ENCODE peak calls at places on chromosome 9, in four cellular contexts. F is fibroblast of mammary gland, B is left ventricle myocardium inferior, G is psoas muscle. M is an unnamed sample.

GRCh38 chr9:75422939-75423522 is 334.7 kb downstream of the OSTF1 start:
- DNase-seq in F (no peak), B (no peak), G (no peak), M (no peak)

GRCh38 chr9:118058227-118058626 is 354.0 kb downstream of the TLR4 start:
- DNase-seq in F (no peak), B (no peak), G (no peak), M (no peak)

GRCh38 chr9:119318371-119318770 is 50.9 kb downstream of the BRINP1 start:
- DNase-seq in F (no peak), B (no peak), G (no peak), M (no peak)

GRCh38 chr9:31272456-31273295 is 1111.8 kb upstream of the ACO1 start:
- DNase-seq in F (no peak), B (no peak), G (no peak), M (peak; percentile 44)

GRCh38 chr9:8304720-8305119 is 505.1 kb upstream of the DMAC1 start:
- DNase-seq in F (no peak), B (no peak), G (no peak), M (no peak)

GRCh38 chr9:79012561-79012960 is 559.2 kb upstream of the TLE4 start:
- DNase-seq in F (peak; percentile 68), B (no peak), G (no peak), M (no peak)

GRCh38 chr9:77402286-77402685 is 225.0 kb downstream of the VPS13A start:
- DNase-seq in F (peak; percentile 49), B (no peak), G (no peak), M (no peak)

GRCh38 chr9:19885608-19886007 is 96.8 kb upstream of the SLC24A2 start:
- DNase-seq in F (no peak), B (no peak), G (no peak), M (no peak)

GRCh38 chr9:125436613-125437443 is 175.2 kb downstream of the GAPVD1 start:
- DNase-seq in F (no peak), B (no peak), G (no peak), M (no peak)

GRCh38 chr9:88072831-88073365 is 65.4 kb downstream of the SPATA31C2 start:
- DNase-seq in F (no peak), B (no peak), G (no peak), M (no peak)

GRCh38 chr9:135087489-135087791 is at the start of gene OLFM1:
- DNase-seq in F (peak; percentile 57), B (peak; percentile 79), G (peak; percentile 87), M (peak; percentile 80)

GRCh38 chr9:37960631-37961030 is 56.7 kb upstream of the SLC25A51 start:
- DNase-seq in F (no peak), B (no peak), G (no peak), M (no peak)

GRCh38 chr9:127311239-127311741 is 46.7 kb downstream of the GARNL3 start:
- DNase-seq in F (peak; percentile 71), B (no peak), G (no peak), M (peak; percentile 47)

GRCh38 chr9:265209-265900 is 50.7 kb downstream of the DOCK8 start:
- DNase-seq in F (no peak), B (no peak), G (no peak), M (no peak)

GRCh38 chr9:69535296-69535832 is 136.8 kb downstream of the APBA1 start:
- DNase-seq in F (no peak), B (no peak), G (no peak), M (no peak)

GRCh38 chr9:99181621-99182020 is 40.1 kb downstream of the ALG2 start:
- DNase-seq in F (peak; percentile 14), B (no peak), G (no peak), M (no peak)

GRCh38 chr9:113257863-113258262 is 17.5 kb downstream of the CDC26 start:
- DNase-seq in F (no peak), B (no peak), G (no peak), M (no peak)

GRCh38 chr9:109097156-109097555 is 22.6 kb downstream of the TMEM245 start:
- DNase-seq in F (no peak), B (no peak), G (no peak), M (no peak)

GRCh38 chr9:109101202-109101595 is 18.5 kb downstream of the TMEM245 start:
- DNase-seq in F (no peak), B (no peak), G (no peak), M (no peak)

GRCh38 chr9:109100543-109101201 is 19.1 kb downstream of the TMEM245 start:
- DNase-seq in F (no peak), B (no peak), G (no peak), M (no peak)

GRCh38 chr9:109098960-109099308 is 20.8 kb downstream of the TMEM245 start:
- DNase-seq in F (peak; percentile 31), B (no peak), G (no peak), M (no peak)

GRCh38 chr9:109098221-109098959 is 21.4 kb downstream of the TMEM245 start:
- DNase-seq in F (peak; percentile 85), B (no peak), G (no peak), M (no peak)
- TF ChIP-seq CTCF in F (peak; percentile 47), B (peak; percentile 49), G (peak; percentile 39), M (no peak)

GRCh38 chr9:12698986-12699385 is 5.8 kb downstream of the TYRP1 start:
- DNase-seq in F (no peak), B (no peak), G (no peak), M (no peak)
- TF ChIP-seq CTCF in F (peak; percentile 33), B (peak; percentile 44), G (no peak), M (no peak)

GRCh38 chr9:123365287-123365880 is 9.4 kb downstream of the CRB2 start:
- DNase-seq in F (no peak), B (no peak), G (no peak), M (no peak)
- TF ChIP-seq CTCF in F (peak; percentile 34), B (no peak), G (no peak), M (no peak)

GRCh38 chr9:86485359-86485758 is 131.1 kb upstream of the TUT7 start:
- DNase-seq in F (no peak), B (no peak), G (no peak), M (no peak)

GRCh38 chr9:86487222-86487841 is 133.1 kb upstream of the TUT7 start:
- DNase-seq in F (peak; percentile 80), B (no peak), G (no peak), M (no peak)

GRCh38 chr9:86483496-86483895 is 129.3 kb upstream of the TUT7 start:
- DNase-seq in F (no peak), B (no peak), G (no peak), M (no peak)

GRCh38 chr9:86481466-86481865 is 127.3 kb upstream of the TUT7 start:
- DNase-seq in F (no peak), B (no peak), G (no peak), M (no peak)
- TF ChIP-seq CTCF in F (no peak), B (no peak), G (no peak), M (no peak)

DNA sequence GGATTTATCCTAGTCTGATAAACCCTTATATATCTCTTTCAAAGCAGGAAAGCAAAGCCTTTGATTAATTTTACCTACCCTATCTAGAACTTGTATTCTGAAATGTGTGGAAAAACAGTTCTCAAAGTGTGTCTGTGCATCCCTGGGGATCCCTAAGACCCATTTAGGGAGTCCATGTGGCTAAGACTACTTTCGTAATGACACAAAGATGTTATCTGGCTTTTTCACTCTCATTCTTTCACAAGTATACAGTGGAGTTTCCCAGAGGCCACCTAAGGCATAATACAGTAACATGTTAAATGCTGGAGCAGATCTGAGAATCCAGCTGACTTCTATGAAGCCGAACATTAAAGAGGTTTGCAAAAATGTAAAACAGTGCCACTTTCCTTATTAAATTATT is 54.3 kb upstream of the TNFSF15 start:
- DNase-seq in F (no peak), B (no peak), G (no peak), M (no peak)
- TF ChIP-seq CTCF in F (no peak), B (no peak), G (no peak), M (no peak)

GRCh38 chr9:116641292-116642059 is 45.6 kb upstream of the TRIM32 start:
- DNase-seq in F (no peak), B (no peak), G (no peak), M (no peak)

GRCh38 chr9:116646661-116647514 is 40.2 kb upstream of the TRIM32 start:
- DNase-seq in F (peak; percentile 67), B (no peak), G (no peak), M (peak; percentile 7)

GRCh38 chr9:116644099-116644688 is 42.9 kb upstream of the TRIM32 start:
- DNase-seq in F (peak; percentile 77), B (no peak), G (no peak), M (no peak)

GRCh38 chr9:116643691-116644090 is 43.4 kb upstream of the TRIM32 start:
- DNase-seq in F (peak; percentile 59), B (no peak), G (no peak), M (no peak)

GRCh38 chr9:116647515-116647809 is 39.6 kb upstream of the TRIM32 start:
- DNase-seq in F (no peak), B (peak; percentile 56), G (peak; percentile 83), M (no peak)
- TF ChIP-seq CTCF in F (no peak), B (peak; percentile 1), G (no peak), M (no peak)